ENCODE peak calls at places on chromosome 17, in five cellular contexts. W is endothelial cell of umbilical vein, O is HepG2, S is transverse colon, K is body of pancreas. V is an unnamed sample.

GRCh38 chr17:45429338-45430005 is 3.2 kb downstream of the ARHGAP27 start:
- DNase-seq in O (no peak), K (peak), W (no peak), S (no peak), V (no peak)

GRCh38 chr17:416293-417206 is 63.9 kb upstream of the RPH3AL start:
- DNase-seq in K (no peak), O (no peak), W (no peak), S (peak), V (no peak)

GRCh38 chr17:11178576-11178975 is 62.4 kb upstream of the SHISA6 start:
- DNase-seq in O (no peak), W (no peak), S (no peak), K (no peak), V (no peak)

GRCh38 chr17:3539881-3540540 is 17.6 kb downstream of the TRPV3 start:
- DNase-seq in O (no peak), K (no peak), W (no peak), S (no peak), V (no peak)

GRCh38 chr17:37608369-37609169 is 649 bp downstream of the SYNRG start:
- DNase-seq in W (peak), K (no peak), O (peak), S (no peak), V (no peak)

GRCh38 chr17:34006126-34006525 is 249.0 kb upstream of the CCL2 start:
- DNase-seq in O (no peak), K (no peak), W (no peak), S (no peak), V (no peak)

GRCh38 chr17:64406321-64407200 is 15.9 kb upstream of the PECAM1 start:
- DNase-seq in O (peak), K (no peak), S (no peak), W (peak), V (no peak)

GRCh38 chr17:18253187-18253884 is 5.2 kb downstream of the FLII start:
- DNase-seq in K (no peak), W (no peak), O (no peak), S (no peak), V (no peak)

GRCh38 chr17:17537311-17538099 is 41.3 kb upstream of the RASD1 start:
- DNase-seq in K (peak), W (no peak), S (peak), O (no peak), V (peak)

GRCh38 chr17:9522074-9522473 is 53.5 kb downstream of the STX8 start:
- DNase-seq in O (peak), S (no peak), W (peak), K (peak), V (no peak)

GRCh38 chr17:35315283-35315682 is 58.1 kb downstream of the SLFN11 start:
- DNase-seq in S (no peak), K (no peak), O (no peak), W (peak), V (peak)

GRCh38 chr17:9948967-9949366 is 43.9 kb upstream of the RCVRN start:
- DNase-seq in K (no peak), W (no peak), S (no peak), O (no peak), V (peak)

GRCh38 chr17:22496450-22496849 is 804.1 kb downstream of the KCNJ18 start:
- DNase-seq in O (no peak), K (no peak), S (no peak), W (no peak), V (no peak)

GRCh38 chr17:21007646-21008045 is 35.2 kb downstream of the USP22 start:
- DNase-seq in K (no peak), S (no peak), O (no peak), W (no peak), V (no peak)

GRCh38 chr17:66585472-66585871 is 249.4 kb upstream of the CACNG5 start:
- DNase-seq in O (no peak), K (no peak), S (no peak), W (no peak), V (no peak)

GRCh38 chr17:7478276-7479138 is 924 bp downstream of the ZBTB4 start:
- DNase-seq in S (peak), K (peak), O (no peak), W (peak), V (peak)

GRCh38 chr17:2608350-2608913 is 15.0 kb downstream of the PAFAH1B1 start:
- DNase-seq in W (no peak), K (no peak), O (no peak), S (no peak), V (no peak)

GRCh38 chr17:82049521-82049971 is 2.1 kb downstream of the RFNG start:
- DNase-seq in K (no peak), O (no peak), W (no peak), S (no peak), V (peak)

GRCh38 chr17:7466318-7466643 is 13.2 kb downstream of the ZBTB4 start:
- DNase-seq in K (no peak), S (no peak), W (no peak), O (no peak), V (no peak)

GRCh38 chr17:31048780-31049179 is 46.0 kb upstream of the NF1 start:
- DNase-seq in O (no peak), W (no peak), K (no peak), S (no peak), V (no peak)

GRCh38 chr17:43756176-43756575 is 2.4 kb downstream of the SOST start:
- DNase-seq in S (no peak), O (no peak), K (no peak), W (no peak), V (no peak)

GRCh38 chr17:46810837-46811236 is 7.7 kb downstream of the WNT3 start:
- DNase-seq in K (no peak), W (no peak), S (no peak), O (no peak), V (no peak)

GRCh38 chr17:28997811-28998210 is 8.0 kb downstream of the SEZ6 start:
- DNase-seq in O (no peak), K (no peak), S (no peak), W (no peak), V (no peak)

GRCh38 chr17:40522961-40523310 is 21.5 kb upstream of the TNS4 start:
- DNase-seq in S (no peak), K (no peak), W (no peak), O (no peak), V (no peak)

GRCh38 chr17:2484876-2485275 is 26.8 kb downstream of the METTL16 start:
- DNase-seq in K (peak), W (no peak), O (no peak), S (no peak), V (no peak)

GRCh38 chr17:63476494-63476856 is 386 bp upstream of the ACE start:
- DNase-seq in S (no peak), W (peak), K (peak), O (no peak), V (peak)

GRCh38 chr17:28326114-28326513 is 7.1 kb downstream of the TMEM97 start:
- DNase-seq in W (no peak), S (peak), K (peak), O (no peak), V (no peak)

GRCh38 chr17:61131555-61131954 is 268.1 kb upstream of the TBX2 start:
- DNase-seq in K (no peak), W (no peak), S (no peak), O (no peak), V (no peak)

GRCh38 chr17:39699818-39700147 is at the start of gene ERBB2:
- DNase-seq in O (peak), S (peak), K (peak), W (peak), V (peak)

GRCh38 chr17:60089097-60089844 is 10.6 kb upstream of the HEATR6 start:
- DNase-seq in O (no peak), S (no peak), W (no peak), K (no peak), V (no peak)

GRCh38 chr17:16980813-16981731 is 9.2 kb upstream of the TNFRSF13B start:
- DNase-seq in K (no peak), O (no peak), S (peak), W (no peak), V (no peak)

GRCh38 chr17:45316271-45317112 is at the start of gene MAP3K14:
- DNase-seq in K (peak), W (peak), O (peak), S (peak), V (peak)

DNA sequence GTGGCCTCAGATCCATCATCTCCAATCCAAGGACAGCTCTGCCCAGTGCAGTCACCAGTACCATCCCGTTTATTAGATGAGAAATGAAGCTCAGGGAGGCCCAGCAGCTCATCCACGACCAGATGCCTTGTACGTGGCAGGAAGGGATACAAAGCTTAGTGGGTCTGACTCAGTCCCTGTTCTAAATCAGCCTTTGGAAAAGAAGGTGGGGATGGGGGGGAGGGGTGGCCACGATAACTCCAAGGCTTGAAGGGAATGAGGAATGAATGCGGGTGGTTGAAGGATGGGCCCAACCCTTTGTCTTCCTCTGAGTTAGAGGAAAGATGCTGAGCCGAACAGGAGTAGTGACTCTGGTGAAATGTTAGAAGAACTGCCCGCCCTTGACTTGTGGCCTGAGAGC is 25.8 kb downstream of the LLGL2 start:
- DNase-seq in S (no peak), W (no peak), K (no peak), O (no peak), V (no peak)
- H3K27ac ChIP-seq in S (peak), W (no peak), K (peak), O (no peak), V (no peak)

GRCh38 chr17:76683921-76684745 is 26.6 kb downstream of the MXRA7 start:
- DNase-seq in W (no peak), O (no peak), K (no peak), S (no peak), V (peak)
- H3K27ac ChIP-seq in W (no peak), O (no peak), K (no peak), S (peak), V (peak)

GRCh38 chr17:57032343-57032742 is 52.7 kb upstream of the AKAP1 start:
- DNase-seq in S (peak), K (peak), W (no peak), O (no peak), V (peak)

GRCh38 chr17:57034807-57035754 is 50.0 kb upstream of the AKAP1 start:
- DNase-seq in W (no peak), K (no peak), S (peak), O (no peak), V (no peak)

GRCh38 chr17:57035971-57036481 is 49.0 kb upstream of the AKAP1 start:
- DNase-seq in K (peak), O (no peak), S (peak), W (no peak), V (no peak)

GRCh38 chr17:57037401-57037800 is 47.6 kb upstream of the AKAP1 start:
- DNase-seq in O (no peak), S (no peak), K (no peak), W (no peak), V (no peak)

GRCh38 chr17:57033296-57033695 is 51.8 kb upstream of the AKAP1 start:
- DNase-seq in K (peak), S (no peak), W (peak), O (no peak), V (no peak)
- H3K27ac ChIP-seq in K (no peak), S (peak), W (no peak), O (no peak), V (no peak)

GRCh38 chr17:70535986-70536385 is 366.7 kb downstream of the KCNJ2 start:
- DNase-seq in K (no peak), S (no peak), O (no peak), W (no peak), V (no peak)

GRCh38 chr17:70544307-70544706 is 375.0 kb downstream of the KCNJ2 start:
- DNase-seq in O (no peak), S (no peak), W (no peak), K (no peak), V (no peak)

DNA sequence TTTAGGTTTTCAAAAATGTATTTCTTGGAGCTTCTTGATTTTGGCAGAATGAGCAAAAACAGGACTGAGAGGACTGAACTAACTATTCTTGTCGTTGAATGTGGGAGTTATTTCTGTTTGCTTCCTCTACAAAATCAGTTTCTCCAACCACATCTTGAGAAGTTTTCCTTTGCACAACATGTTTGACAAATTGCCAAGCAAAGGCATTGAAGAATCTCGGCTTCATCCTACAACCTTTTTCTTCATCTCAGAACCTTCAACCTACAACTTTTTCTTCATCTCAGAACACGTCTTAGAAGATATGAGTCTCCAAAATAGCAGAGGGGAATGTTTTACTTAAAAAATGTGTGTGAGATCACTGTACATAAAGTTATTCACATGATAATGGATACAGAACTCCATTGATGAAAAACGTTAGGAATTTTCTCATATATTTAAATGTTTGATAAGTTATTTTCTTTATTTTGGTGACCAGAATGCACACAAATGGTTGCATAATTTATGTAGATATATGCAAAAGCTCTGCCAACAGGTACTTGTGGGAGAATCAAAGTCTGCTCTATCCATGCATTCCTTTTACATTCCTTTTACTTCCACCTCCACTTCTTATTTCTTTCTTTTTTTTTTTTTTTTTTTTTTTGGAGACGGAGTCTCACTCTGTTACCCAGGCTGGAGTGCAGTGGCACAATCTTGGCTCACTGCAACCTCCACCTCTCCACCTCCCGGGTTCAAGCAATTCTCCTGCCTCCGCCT is 370.0 kb downstream of the KCNJ2 start:
- DNase-seq in W (no peak), S (no peak), K (no peak), O (no peak), V (no peak)
- H3K27ac ChIP-seq in W (no peak), S (no peak), K (no peak), O (no peak), V (no peak)